ENCODE peak calls at places on chromosomes 13 and 19, in six cellular contexts. A, S, G, K, R and C are unnamed samples.

GRCh38 chr13:97205971-97206370 is 16.2 kb upstream of the MBNL2 start:
- DNase-seq in K (no peak), R (no peak), G (no peak), S (no peak), A (no peak), C (no peak)

GRCh38 chr19:15701757-15702589 is 25.9 kb upstream of the OR10H2 start:
- DNase-seq in R (peak), A (no peak), S (no peak), K (no peak), G (no peak), C (no peak)

GRCh38 chr19:6239401-6239844 is 40.4 kb downstream of the MLLT1 start:
- DNase-seq in G (no peak), R (no peak), A (no peak), S (peak), K (no peak), C (no peak)

GRCh38 chr13:80371840-80372509 is 31.0 kb upstream of the SPRY2 start:
- DNase-seq in S (no peak), G (no peak), K (no peak), A (no peak), R (no peak), C (no peak)

GRCh38 chr13:36076211-36076610 is 55.0 kb downstream of the DCLK1 start:
- DNase-seq in R (no peak), K (no peak), A (no peak), S (no peak), G (no peak), C (no peak)

GRCh38 chr19:55041244-55041626 is 3.2 kb upstream of the GP6 start:
- DNase-seq in S (no peak), A (no peak), G (no peak), K (no peak), R (no peak), C (no peak)

GRCh38 chr19:36417752-36418286 is 625 bp downstream of the ZFP82 start:
- DNase-seq in K (no peak), A (no peak), R (no peak), S (peak), G (no peak), C (no peak)

GRCh38 chr13:44306401-44307192 is 67.0 kb upstream of the SERP2 start:
- DNase-seq in G (peak), A (peak), S (no peak), K (no peak), R (peak), C (peak)

GRCh38 chr19:36497001-36497400 is 7.6 kb upstream of the ZNF566 start:
- DNase-seq in A (no peak), S (no peak), R (no peak), G (no peak), K (no peak), C (no peak)

GRCh38 chr19:2271516-2272103 is 10.4 kb downstream of the PEAK3 start:
- DNase-seq in R (no peak), G (peak), A (no peak), K (no peak), S (peak), C (no peak)

GRCh38 chr13:35961461-35962220 is 169.5 kb downstream of the DCLK1 start:
- DNase-seq in G (no peak), S (no peak), R (no peak), K (no peak), A (no peak), C (no peak)

GRCh38 chr13:52405767-52406494 is at the start of gene THSD1:
- DNase-seq in G (peak), S (peak), K (no peak), A (no peak), R (no peak), C (no peak)

GRCh38 chr13:28528388-28528787 is 33.5 kb upstream of the FLT1 start:
- DNase-seq in A (no peak), K (no peak), S (no peak), G (no peak), R (no peak), C (no peak)

GRCh38 chr13:45860240-45860639 is 8.7 kb upstream of the SIAH3 start:
- DNase-seq in A (no peak), G (no peak), K (no peak), S (no peak), R (no peak), C (no peak)

GRCh38 chr13:77696006-77696862 is 1.3 kb upstream of the SLAIN1 start:
- DNase-seq in K (no peak), R (no peak), A (no peak), G (no peak), S (no peak), C (no peak)

GRCh38 chr19:7595466-7596133 is at the start of gene CAMSAP3:
- DNase-seq in K (no peak), G (no peak), A (no peak), S (peak), R (peak), C (no peak)

GRCh38 chr13:101190337-101190736 is 226.0 kb downstream of the NALCN start:
- DNase-seq in G (no peak), K (no peak), R (no peak), A (no peak), S (no peak), C (no peak)

GRCh38 chr13:40980466-40980865 is 38.6 kb downstream of the ELF1 start:
- DNase-seq in A (no peak), R (no peak), S (no peak), G (no peak), K (no peak), C (no peak)

GRCh38 chr13:38905081-38905480 is 85.5 kb downstream of the STOML3 start:
- DNase-seq in R (no peak), S (no peak), G (no peak), K (no peak), A (no peak), C (no peak)